ENCODE peak calls at places on chromosomes 13 and 19, in four cellular contexts. One of them, this sample, is unnamed.

GRCh38 chr19:869245-870177 is 10.0 kb downstream of the CFD start:
- DNase-seq in stimulated activated CD8-positive, alpha-beta memory T cell treated with anti-CD3 and anti-CD28 coated beads, Interleukin-2, amount 100 ng/mL, for 1 hour: no peak
- DNase-seq in coronary artery: peak
- DNase-seq in nephron progenitor cell: no peak
- DNase-seq in this sample: no peak

GRCh38 chr13:49812806-49813205 is 20.3 kb upstream of the KPNA3 start:
- DNase-seq in coronary artery: no peak
- DNase-seq in nephron progenitor cell: peak
- DNase-seq in stimulated activated CD8-positive, alpha-beta memory T cell treated with anti-CD3 and anti-CD28 coated beads, Interleukin-2, amount 100 ng/mL, for 1 hour: no peak
- DNase-seq in this sample: no peak

GRCh38 chr13:49343731-49344130 is 96.0 kb downstream of the CDADC1 start:
- DNase-seq in stimulated activated CD8-positive, alpha-beta memory T cell treated with anti-CD3 and anti-CD28 coated beads, Interleukin-2, amount 100 ng/mL, for 1 hour: no peak
- DNase-seq in nephron progenitor cell: no peak
- DNase-seq in coronary artery: no peak
- DNase-seq in this sample: no peak

GRCh38 chr19:40502081-40502480 is 35.3 kb downstream of the SPTBN4 start:
- DNase-seq in stimulated activated CD8-positive, alpha-beta memory T cell treated with anti-CD3 and anti-CD28 coated beads, Interleukin-2, amount 100 ng/mL, for 1 hour: no peak
- DNase-seq in nephron progenitor cell: no peak
- DNase-seq in coronary artery: no peak
- DNase-seq in this sample: no peak

GRCh38 chr13:76647550-76647949 is 238.7 kb downstream of the KCTD12 start:
- DNase-seq in stimulated activated CD8-positive, alpha-beta memory T cell treated with anti-CD3 and anti-CD28 coated beads, Interleukin-2, amount 100 ng/mL, for 1 hour: no peak
- DNase-seq in coronary artery: no peak
- DNase-seq in nephron progenitor cell: no peak
- DNase-seq in this sample: no peak

GRCh38 chr13:53382008-53382407 is 353.4 kb downstream of the OLFM4 start:
- DNase-seq in coronary artery: no peak
- DNase-seq in nephron progenitor cell: no peak
- DNase-seq in stimulated activated CD8-positive, alpha-beta memory T cell treated with anti-CD3 and anti-CD28 coated beads, Interleukin-2, amount 100 ng/mL, for 1 hour: no peak
- DNase-seq in this sample: no peak

GRCh38 chr13:84962141-84962750 is 837.0 kb downstream of the SLITRK6 start:
- DNase-seq in nephron progenitor cell: peak
- DNase-seq in coronary artery: no peak
- DNase-seq in stimulated activated CD8-positive, alpha-beta memory T cell treated with anti-CD3 and anti-CD28 coated beads, Interleukin-2, amount 100 ng/mL, for 1 hour: no peak
- DNase-seq in this sample: no peak

GRCh38 chr19:41792513-41793413 is 3.6 kb upstream of the CEACAM3 start:
- DNase-seq in coronary artery: no peak
- DNase-seq in stimulated activated CD8-positive, alpha-beta memory T cell treated with anti-CD3 and anti-CD28 coated beads, Interleukin-2, amount 100 ng/mL, for 1 hour: peak
- DNase-seq in nephron progenitor cell: peak
- DNase-seq in this sample: peak

GRCh38 chr13:75135325-75135825 is 346.6 kb downstream of the TBC1D4 start:
- DNase-seq in nephron progenitor cell: no peak
- DNase-seq in coronary artery: no peak
- DNase-seq in stimulated activated CD8-positive, alpha-beta memory T cell treated with anti-CD3 and anti-CD28 coated beads, Interleukin-2, amount 100 ng/mL, for 1 hour: no peak
- DNase-seq in this sample: no peak

GRCh38 chr19:1532003-1532402 is 8.1 kb downstream of the PLK5 start:
- DNase-seq in nephron progenitor cell: no peak
- DNase-seq in stimulated activated CD8-positive, alpha-beta memory T cell treated with anti-CD3 and anti-CD28 coated beads, Interleukin-2, amount 100 ng/mL, for 1 hour: no peak
- DNase-seq in coronary artery: no peak
- DNase-seq in this sample: no peak

GRCh38 chr19:54345938-54346386 is 7.0 kb upstream of the LILRA4 start:
- DNase-seq in nephron progenitor cell: no peak
- DNase-seq in coronary artery: no peak
- DNase-seq in stimulated activated CD8-positive, alpha-beta memory T cell treated with anti-CD3 and anti-CD28 coated beads, Interleukin-2, amount 100 ng/mL, for 1 hour: no peak
- DNase-seq in this sample: no peak

GRCh38 chr13:114078501-114079451 is 53.6 kb downstream of the RASA3 start:
- DNase-seq in coronary artery: no peak
- DNase-seq in stimulated activated CD8-positive, alpha-beta memory T cell treated with anti-CD3 and anti-CD28 coated beads, Interleukin-2, amount 100 ng/mL, for 1 hour: no peak
- DNase-seq in nephron progenitor cell: no peak
- DNase-seq in this sample: peak

GRCh38 chr19:46069841-46070341 is 29.1 kb upstream of the IGFL4 start:
- DNase-seq in stimulated activated CD8-positive, alpha-beta memory T cell treated with anti-CD3 and anti-CD28 coated beads, Interleukin-2, amount 100 ng/mL, for 1 hour: no peak
- DNase-seq in nephron progenitor cell: no peak
- DNase-seq in coronary artery: no peak
- DNase-seq in this sample: no peak

GRCh38 chr13:43546260-43546659 is 240.5 kb downstream of the ENOX1 start:
- DNase-seq in stimulated activated CD8-positive, alpha-beta memory T cell treated with anti-CD3 and anti-CD28 coated beads, Interleukin-2, amount 100 ng/mL, for 1 hour: no peak
- DNase-seq in coronary artery: no peak
- DNase-seq in nephron progenitor cell: peak
- DNase-seq in this sample: no peak

GRCh38 chr19:28934626-28935025 is 278.3 kb downstream of the UQCRFS1 start:
- DNase-seq in nephron progenitor cell: no peak
- DNase-seq in stimulated activated CD8-positive, alpha-beta memory T cell treated with anti-CD3 and anti-CD28 coated beads, Interleukin-2, amount 100 ng/mL, for 1 hour: no peak
- DNase-seq in coronary artery: no peak
- DNase-seq in this sample: no peak

GRCh38 chr13:79626924-79627323 is 146.0 kb downstream of the NDFIP2 start:
- DNase-seq in coronary artery: no peak
- DNase-seq in nephron progenitor cell: no peak
- DNase-seq in stimulated activated CD8-positive, alpha-beta memory T cell treated with anti-CD3 and anti-CD28 coated beads, Interleukin-2, amount 100 ng/mL, for 1 hour: no peak
- DNase-seq in this sample: no peak

GRCh38 chr19:21256722-21257121 is 72.5 kb downstream of the ZNF708 start:
- DNase-seq in coronary artery: no peak
- DNase-seq in stimulated activated CD8-positive, alpha-beta memory T cell treated with anti-CD3 and anti-CD28 coated beads, Interleukin-2, amount 100 ng/mL, for 1 hour: no peak
- DNase-seq in nephron progenitor cell: no peak
- DNase-seq in this sample: no peak

GRCh38 chr13:73809561-73809960 is 324.6 kb downstream of the KLF12 start:
- DNase-seq in nephron progenitor cell: no peak
- DNase-seq in stimulated activated CD8-positive, alpha-beta memory T cell treated with anti-CD3 and anti-CD28 coated beads, Interleukin-2, amount 100 ng/mL, for 1 hour: no peak
- DNase-seq in coronary artery: no peak
- DNase-seq in this sample: no peak

GRCh38 chr19:17183271-17183757 is 31.8 kb upstream of the USE1 start:
- DNase-seq in nephron progenitor cell: no peak
- DNase-seq in stimulated activated CD8-positive, alpha-beta memory T cell treated with anti-CD3 and anti-CD28 coated beads, Interleukin-2, amount 100 ng/mL, for 1 hour: no peak
- DNase-seq in coronary artery: no peak
- DNase-seq in this sample: no peak

GRCh38 chr19:31350033-31350692 is 927 bp upstream of the TSHZ3 start:
- DNase-seq in stimulated activated CD8-positive, alpha-beta memory T cell treated with anti-CD3 and anti-CD28 coated beads, Interleukin-2, amount 100 ng/mL, for 1 hour: no peak
- DNase-seq in coronary artery: peak
- DNase-seq in nephron progenitor cell: peak
- DNase-seq in this sample: no peak

GRCh38 chr19:43820861-43821215 is 6.3 kb upstream of the ZNF283 start:
- DNase-seq in coronary artery: no peak
- DNase-seq in stimulated activated CD8-positive, alpha-beta memory T cell treated with anti-CD3 and anti-CD28 coated beads, Interleukin-2, amount 100 ng/mL, for 1 hour: no peak
- DNase-seq in nephron progenitor cell: no peak
- DNase-seq in this sample: no peak

GRCh38 chr13:96946709-96947311 is 47.5 kb downstream of the OXGR1 start:
- DNase-seq in coronary artery: no peak
- DNase-seq in stimulated activated CD8-positive, alpha-beta memory T cell treated with anti-CD3 and anti-CD28 coated beads, Interleukin-2, amount 100 ng/mL, for 1 hour: no peak
- DNase-seq in nephron progenitor cell: no peak
- DNase-seq in this sample: no peak

GRCh38 chr19:39199025-39199424 is 2.3 kb downstream of the NCCRP1 start:
- DNase-seq in stimulated activated CD8-positive, alpha-beta memory T cell treated with anti-CD3 and anti-CD28 coated beads, Interleukin-2, amount 100 ng/mL, for 1 hour: no peak
- DNase-seq in nephron progenitor cell: peak
- DNase-seq in coronary artery: no peak
- DNase-seq in this sample: no peak

GRCh38 chr13:107379398-107380155 is 811.6 kb upstream of the ARGLU1 start:
- DNase-seq in stimulated activated CD8-positive, alpha-beta memory T cell treated with anti-CD3 and anti-CD28 coated beads, Interleukin-2, amount 100 ng/mL, for 1 hour: no peak
- DNase-seq in coronary artery: no peak
- DNase-seq in nephron progenitor cell: no peak
- DNase-seq in this sample: no peak

GRCh38 chr19:17404015-17404414 is 1.4 kb downstream of the BST2 start:
- DNase-seq in coronary artery: no peak
- DNase-seq in stimulated activated CD8-positive, alpha-beta memory T cell treated with anti-CD3 and anti-CD28 coated beads, Interleukin-2, amount 100 ng/mL, for 1 hour: no peak
- DNase-seq in nephron progenitor cell: no peak
- DNase-seq in this sample: no peak

GRCh38 chr19:35931161-35931873 is 4.9 kb upstream of the LRFN3 start:
- DNase-seq in coronary artery: peak
- DNase-seq in stimulated activated CD8-positive, alpha-beta memory T cell treated with anti-CD3 and anti-CD28 coated beads, Interleukin-2, amount 100 ng/mL, for 1 hour: peak
- DNase-seq in nephron progenitor cell: peak
- DNase-seq in this sample: peak

GRCh38 chr13:25687622-25688225 is 315.9 kb downstream of the ATP8A2 start:
- DNase-seq in coronary artery: no peak
- DNase-seq in nephron progenitor cell: no peak
- DNase-seq in stimulated activated CD8-positive, alpha-beta memory T cell treated with anti-CD3 and anti-CD28 coated beads, Interleukin-2, amount 100 ng/mL, for 1 hour: no peak
- DNase-seq in this sample: no peak

GRCh38 chr13:75762066-75762937 is 126.2 kb downstream of the LMO7 start:
- DNase-seq in stimulated activated CD8-positive, alpha-beta memory T cell treated with anti-CD3 and anti-CD28 coated beads, Interleukin-2, amount 100 ng/mL, for 1 hour: no peak
- DNase-seq in nephron progenitor cell: no peak
- DNase-seq in coronary artery: no peak
- DNase-seq in this sample: no peak

GRCh38 chr13:27110056-27110746 is 61.4 kb downstream of the USP12 start:
- DNase-seq in stimulated activated CD8-positive, alpha-beta memory T cell treated with anti-CD3 and anti-CD28 coated beads, Interleukin-2, amount 100 ng/mL, for 1 hour: no peak
- DNase-seq in nephron progenitor cell: no peak
- DNase-seq in coronary artery: no peak
- DNase-seq in this sample: no peak

GRCh38 chr19:34481861-34482379 is 362 bp downstream of the WTIP start:
- DNase-seq in coronary artery: no peak
- DNase-seq in stimulated activated CD8-positive, alpha-beta memory T cell treated with anti-CD3 and anti-CD28 coated beads, Interleukin-2, amount 100 ng/mL, for 1 hour: no peak
- DNase-seq in nephron progenitor cell: no peak
- DNase-seq in this sample: no peak

GRCh38 chr19:35211545-35212230 is 16.9 kb downstream of the FAM187B start:
- DNase-seq in stimulated activated CD8-positive, alpha-beta memory T cell treated with anti-CD3 and anti-CD28 coated beads, Interleukin-2, amount 100 ng/mL, for 1 hour: peak
- DNase-seq in coronary artery: peak
- DNase-seq in nephron progenitor cell: no peak
- DNase-seq in this sample: peak

GRCh38 chr19:29001006-29001921 is 211.7 kb downstream of the UQCRFS1 start:
- DNase-seq in coronary artery: no peak
- DNase-seq in stimulated activated CD8-positive, alpha-beta memory T cell treated with anti-CD3 and anti-CD28 coated beads, Interleukin-2, amount 100 ng/mL, for 1 hour: no peak
- DNase-seq in nephron progenitor cell: no peak
- DNase-seq in this sample: no peak

GRCh38 chr13:46672338-46673090 is 119.5 kb downstream of the LRCH1 start:
- DNase-seq in stimulated activated CD8-positive, alpha-beta memory T cell treated with anti-CD3 and anti-CD28 coated beads, Interleukin-2, amount 100 ng/mL, for 1 hour: no peak
- DNase-seq in nephron progenitor cell: no peak
- DNase-seq in coronary artery: no peak
- DNase-seq in this sample: no peak

GRCh38 chr19:38057954-38058690 is 151.1 kb downstream of the SIPA1L3 start:
- DNase-seq in coronary artery: no peak
- DNase-seq in stimulated activated CD8-positive, alpha-beta memory T cell treated with anti-CD3 and anti-CD28 coated beads, Interleukin-2, amount 100 ng/mL, for 1 hour: no peak
- DNase-seq in nephron progenitor cell: no peak
- DNase-seq in this sample: peak

GRCh38 chr13:83450586-83450985 is 431.7 kb downstream of the SLITRK1 start:
- DNase-seq in stimulated activated CD8-positive, alpha-beta memory T cell treated with anti-CD3 and anti-CD28 coated beads, Interleukin-2, amount 100 ng/mL, for 1 hour: no peak
- DNase-seq in coronary artery: no peak
- DNase-seq in nephron progenitor cell: no peak
- DNase-seq in this sample: no peak

This sample was measured in lower lobe of right lung.